ENCODE peak calls at places on chromosomes 3 and 15, in ten cellular contexts. L is NCI-H226; K is left cardiac atrium; H is activated T-helper 2 cell treated with anti-CD3 and anti-CD28 coated beads, Interferon-gamma antibody, Interleukin-2, Interleukin-4, amounts not matched to agents 10 μg/mL and 5 μg/mL and 100 μg/mL, durations not matched to agents 14 hours and 24 hours and 36 hours; A is activated T-helper 1 cell treated with anti-CD3 and anti-CD28 coated beads, Interleukin-12 subunit alpha, Interleukin-12 subunit beta, Interleukin-2, Interleukin-4 antibody, amounts not matched to agents 30 ng/mL and 10 ng/mL and 1 ng/mL, durations not matched to agents 14 hours and 24 hours and 36 hours; J is CD8-positive, alpha-beta T cell; V is NCI-H1694; B is C1 segment of cervical spinal cord; X is mucosa of gallbladder; S is activated T-cell treated with anti-CD3 and anti-CD28 coated beads for 1 hour. P is an unnamed sample.

GRCh38 chr3:104437891-104438290 is 928.8 kb upstream of the ALCAM start:
- DNase-seq in S (no peak), J (no peak), V (no peak), K (no peak), H (no peak), X (no peak), L (peak; percentile 54), A (no peak), B (peak; percentile 19), P (no peak)

GRCh38 chr3:38250198-38250597 is 15.4 kb upstream of the SLC22A13 start:
- DNase-seq in A (no peak), H (no peak), B (no peak), V (no peak), K (no peak), X (no peak), J (no peak), L (no peak), S (no peak), P (no peak)

GRCh38 chr3:118972974-118973373 is 61.7 kb downstream of the IGSF11 start:
- DNase-seq in K (no peak), S (no peak), J (no peak), L (no peak), V (no peak), H (no peak), B (peak; percentile 60), A (no peak), X (peak; percentile 16), P (no peak)

GRCh38 chr3:15269091-15269989 is 63.0 kb downstream of the SH3BP5 start:
- DNase-seq in B (peak; percentile 84), A (peak; percentile 87), V (peak; percentile 42), K (peak; percentile 92), H (peak; percentile 83), X (peak; percentile 71), J (peak; percentile 81), L (peak; percentile 96), S (peak; percentile 73), P (peak; percentile 89)

GRCh38 chr3:189389346-189389745 is 217.6 kb downstream of the TPRG1 start:
- DNase-seq in X (no peak), V (no peak), J (no peak), A (no peak), L (no peak), H (no peak), K (no peak), B (no peak), S (no peak), P (no peak)

GRCh38 chr3:186255703-186256331 is 106.2 kb downstream of the DGKG start:
- DNase-seq in V (no peak), X (no peak), S (no peak), B (no peak), H (no peak), J (no peak), A (no peak), K (no peak), L (no peak), P (peak; percentile 80)

GRCh38 chr15:31275331-31276262 is 51.0 kb upstream of the KLF13 start:
- DNase-seq in L (no peak), J (no peak), X (peak; percentile 8), V (no peak), S (no peak), H (peak; percentile 6), B (no peak), A (no peak), K (no peak), P (no peak)

GRCh38 chr15:85941186-85941855 is 138.3 kb upstream of the AGBL1 start:
- DNase-seq in S (no peak), V (no peak), K (no peak), B (no peak), X (no peak), L (no peak), A (no peak), H (no peak), J (no peak), P (no peak)

GRCh38 chr15:40918146-40918798 is 10.9 kb upstream of the DLL4 start:
- DNase-seq in K (peak; percentile 26), X (no peak), L (no peak), A (no peak), B (no peak), S (no peak), V (no peak), J (no peak), H (no peak), P (no peak)

GRCh38 chr15:26891448-26891881 is 24.6 kb downstream of the GABRA5 start:
- DNase-seq in V (peak; percentile 38), K (peak; percentile 67), S (no peak), X (peak; percentile 55), B (peak; percentile 49), A (no peak), J (no peak), H (peak; percentile 19), L (no peak), P (no peak)

GRCh38 chr3:153127788-153128187 is 34.2 kb upstream of the RAP2B start:
- DNase-seq in X (no peak), K (no peak), L (no peak), B (no peak), J (no peak), V (no peak), S (no peak), H (no peak), A (no peak), P (no peak)

GRCh38 chr3:65563844-65564243 is 474.9 kb downstream of the MAGI1 start:
- DNase-seq in X (no peak), A (no peak), S (no peak), K (no peak), L (no peak), V (no peak), J (no peak), H (no peak), B (no peak), P (no peak)

GRCh38 chr3:63855333-63855940 is 8.2 kb downstream of the THOC7 start:
- DNase-seq in S (no peak), J (no peak), K (no peak), V (no peak), H (no peak), L (no peak), B (no peak), A (no peak), X (no peak), P (no peak)

GRCh38 chr3:49013738-49014660 is 4.4 kb downstream of the DALRD3 start:
- DNase-seq in B (no peak), X (no peak), S (peak; percentile 40), A (peak; percentile 37), H (no peak), J (peak; percentile 61), L (no peak), V (no peak), K (no peak), P (no peak)

GRCh38 chr3:167899090-167899489 is 163.6 kb downstream of the SERPINI1 start:
- DNase-seq in H (no peak), V (no peak), B (no peak), L (no peak), A (no peak), K (no peak), J (no peak), S (no peak), X (no peak), P (no peak)

GRCh38 chr15:66956672-66957540 is 108.5 kb upstream of the SMAD3 start:
- DNase-seq in B (no peak), L (no peak), H (no peak), K (no peak), A (no peak), S (no peak), J (no peak), X (no peak), V (no peak), P (no peak)

GRCh38 chr3:146209371-146209770 is 41.5 kb downstream of the PLSCR4 start:
- DNase-seq in S (no peak), V (no peak), A (no peak), J (no peak), K (no peak), X (no peak), L (peak; percentile 35), H (no peak), B (no peak), P (no peak)

GRCh38 chr15:85333132-85333831 is 47.1 kb upstream of the AKAP13 start:
- DNase-seq in A (no peak), J (no peak), L (peak; percentile 99), H (no peak), B (no peak), X (peak; percentile 38), V (no peak), S (no peak), K (no peak), P (no peak)

GRCh38 chr3:194570184-194570583 is 63.0 kb downstream of the TMEM44 start:
- DNase-seq in S (no peak), K (no peak), L (no peak), B (no peak), J (no peak), X (no peak), V (no peak), A (no peak), H (no peak), P (no peak)

P was measured in upper lobe of right lung.